ENCODE peak calls at places on chromosome 20, in seven cellular contexts. One of them, this sample, is unnamed.

GRCh38 chr20:40535816-40536215 is 153.2 kb downstream of the MAFB start:
- DNase-seq in heart left ventricle: no peak
- DNase-seq in body of pancreas: no peak
- DNase-seq in Peyer's patch: no peak
- DNase-seq in lower leg skin: no peak
- DNase-seq in NB4: peak
- DNase-seq in HCT116: no peak
- DNase-seq in this sample: no peak

GRCh38 chr20:53040678-53041674 is 68.8 kb downstream of the TSHZ2 start:
- DNase-seq in heart left ventricle: peak
- DNase-seq in body of pancreas: peak
- DNase-seq in Peyer's patch: no peak
- DNase-seq in lower leg skin: no peak
- DNase-seq in NB4: no peak
- DNase-seq in HCT116: no peak
- DNase-seq in this sample: no peak

GRCh38 chr20:2403291-2404052 is 22.8 kb downstream of the TGM6 start:
- DNase-seq in heart left ventricle: no peak
- DNase-seq in body of pancreas: no peak
- DNase-seq in Peyer's patch: no peak
- DNase-seq in lower leg skin: no peak
- DNase-seq in NB4: no peak
- DNase-seq in HCT116: no peak
- DNase-seq in this sample: no peak

GRCh38 chr20:51494241-51495110 is 48.0 kb downstream of the NFATC2 start:
- DNase-seq in heart left ventricle: no peak
- DNase-seq in body of pancreas: no peak
- DNase-seq in Peyer's patch: no peak
- DNase-seq in lower leg skin: no peak
- DNase-seq in NB4: peak
- DNase-seq in HCT116: no peak
- DNase-seq in this sample: no peak

GRCh38 chr20:2006452-2007381 is 12.9 kb upstream of the PDYN start:
- DNase-seq in heart left ventricle: no peak
- DNase-seq in body of pancreas: no peak
- DNase-seq in Peyer's patch: no peak
- DNase-seq in lower leg skin: no peak
- DNase-seq in NB4: peak
- DNase-seq in HCT116: peak
- DNase-seq in this sample: no peak

GRCh38 chr20:7695622-7696021 is 244.6 kb downstream of the HAO1 start:
- DNase-seq in heart left ventricle: no peak
- DNase-seq in body of pancreas: no peak
- DNase-seq in Peyer's patch: no peak
- DNase-seq in lower leg skin: no peak
- DNase-seq in NB4: no peak
- DNase-seq in HCT116: no peak
- DNase-seq in this sample: no peak

GRCh38 chr20:56826971-56827645 is 198.0 kb downstream of the TFAP2C start:
- DNase-seq in heart left ventricle: no peak
- DNase-seq in body of pancreas: no peak
- DNase-seq in Peyer's patch: no peak
- DNase-seq in lower leg skin: peak
- DNase-seq in NB4: peak
- DNase-seq in HCT116: no peak
- DNase-seq in this sample: no peak

GRCh38 chr20:9909167-9909566 is 70.3 kb upstream of the PAK5 start:
- DNase-seq in heart left ventricle: no peak
- DNase-seq in body of pancreas: no peak
- DNase-seq in Peyer's patch: no peak
- DNase-seq in lower leg skin: no peak
- DNase-seq in NB4: no peak
- DNase-seq in HCT116: no peak
- DNase-seq in this sample: no peak

GRCh38 chr20:5970381-5970780 is 19.9 kb downstream of the MCM8 start:
- DNase-seq in heart left ventricle: no peak
- DNase-seq in body of pancreas: peak
- DNase-seq in Peyer's patch: no peak
- DNase-seq in lower leg skin: no peak
- DNase-seq in NB4: no peak
- DNase-seq in HCT116: no peak
- DNase-seq in this sample: no peak

GRCh38 chr20:24971702-24972101 is 20.8 kb downstream of the APMAP start:
- DNase-seq in heart left ventricle: no peak
- DNase-seq in body of pancreas: no peak
- DNase-seq in Peyer's patch: no peak
- DNase-seq in lower leg skin: no peak
- DNase-seq in NB4: no peak
- DNase-seq in HCT116: no peak
- DNase-seq in this sample: no peak

GRCh38 chr20:34522969-34523871 is 7.0 kb downstream of the DYNLRB1 start:
- DNase-seq in heart left ventricle: no peak
- DNase-seq in body of pancreas: peak
- DNase-seq in Peyer's patch: peak
- DNase-seq in lower leg skin: peak
- DNase-seq in NB4: peak
- DNase-seq in HCT116: peak
- DNase-seq in this sample: no peak

GRCh38 chr20:47348539-47349142 is 7.9 kb downstream of the ZMYND8 start:
- DNase-seq in heart left ventricle: no peak
- DNase-seq in body of pancreas: no peak
- DNase-seq in Peyer's patch: no peak
- DNase-seq in lower leg skin: no peak
- DNase-seq in NB4: peak
- DNase-seq in HCT116: no peak
- DNase-seq in this sample: no peak

GRCh38 chr20:19835533-19836222 is 77.6 kb downstream of the RIN2 start:
- DNase-seq in heart left ventricle: peak
- DNase-seq in body of pancreas: no peak
- DNase-seq in Peyer's patch: no peak
- DNase-seq in lower leg skin: no peak
- DNase-seq in NB4: no peak
- DNase-seq in HCT116: no peak
- DNase-seq in this sample: no peak

GRCh38 chr20:62142252-62143117 is 709 bp downstream of the PSMA7 start:
- DNase-seq in heart left ventricle: no peak
- DNase-seq in body of pancreas: no peak
- DNase-seq in Peyer's patch: peak
- DNase-seq in lower leg skin: no peak
- DNase-seq in NB4: peak
- DNase-seq in HCT116: no peak
- DNase-seq in this sample: peak

GRCh38 chr20:20333866-20334265 is 34.0 kb upstream of the INSM1 start:
- DNase-seq in heart left ventricle: no peak
- DNase-seq in body of pancreas: no peak
- DNase-seq in Peyer's patch: no peak
- DNase-seq in lower leg skin: no peak
- DNase-seq in NB4: peak
- DNase-seq in HCT116: no peak
- DNase-seq in this sample: no peak

GRCh38 chr20:20466341-20466879 is 98.5 kb downstream of the INSM1 start:
- DNase-seq in heart left ventricle: no peak
- DNase-seq in body of pancreas: no peak
- DNase-seq in Peyer's patch: no peak
- DNase-seq in lower leg skin: no peak
- DNase-seq in NB4: peak
- DNase-seq in HCT116: no peak
- DNase-seq in this sample: no peak

GRCh38 chr20:38190936-38191371 is 25.9 kb upstream of the TGM2 start:
- DNase-seq in heart left ventricle: no peak
- DNase-seq in body of pancreas: no peak
- DNase-seq in Peyer's patch: no peak
- DNase-seq in lower leg skin: no peak
- DNase-seq in NB4: no peak
- DNase-seq in HCT116: no peak
- DNase-seq in this sample: no peak

GRCh38 chr20:25083773-25084615 is 2.1 kb upstream of the VSX1 start:
- DNase-seq in heart left ventricle: no peak
- DNase-seq in body of pancreas: peak
- DNase-seq in Peyer's patch: no peak
- DNase-seq in lower leg skin: no peak
- DNase-seq in NB4: no peak
- DNase-seq in HCT116: no peak
- DNase-seq in this sample: peak

GRCh38 chr20:20375862-20376261 is 8.0 kb downstream of the INSM1 start:
- DNase-seq in heart left ventricle: no peak
- DNase-seq in body of pancreas: no peak
- DNase-seq in Peyer's patch: no peak
- DNase-seq in lower leg skin: no peak
- DNase-seq in NB4: peak
- DNase-seq in HCT116: no peak
- DNase-seq in this sample: no peak

GRCh38 chr20:38674178-38675133 is 49.8 kb upstream of the SLC32A1 start:
- DNase-seq in heart left ventricle: peak
- DNase-seq in body of pancreas: peak
- DNase-seq in Peyer's patch: no peak
- DNase-seq in lower leg skin: no peak
- DNase-seq in NB4: no peak
- DNase-seq in HCT116: no peak
- DNase-seq in this sample: peak

DNA sequence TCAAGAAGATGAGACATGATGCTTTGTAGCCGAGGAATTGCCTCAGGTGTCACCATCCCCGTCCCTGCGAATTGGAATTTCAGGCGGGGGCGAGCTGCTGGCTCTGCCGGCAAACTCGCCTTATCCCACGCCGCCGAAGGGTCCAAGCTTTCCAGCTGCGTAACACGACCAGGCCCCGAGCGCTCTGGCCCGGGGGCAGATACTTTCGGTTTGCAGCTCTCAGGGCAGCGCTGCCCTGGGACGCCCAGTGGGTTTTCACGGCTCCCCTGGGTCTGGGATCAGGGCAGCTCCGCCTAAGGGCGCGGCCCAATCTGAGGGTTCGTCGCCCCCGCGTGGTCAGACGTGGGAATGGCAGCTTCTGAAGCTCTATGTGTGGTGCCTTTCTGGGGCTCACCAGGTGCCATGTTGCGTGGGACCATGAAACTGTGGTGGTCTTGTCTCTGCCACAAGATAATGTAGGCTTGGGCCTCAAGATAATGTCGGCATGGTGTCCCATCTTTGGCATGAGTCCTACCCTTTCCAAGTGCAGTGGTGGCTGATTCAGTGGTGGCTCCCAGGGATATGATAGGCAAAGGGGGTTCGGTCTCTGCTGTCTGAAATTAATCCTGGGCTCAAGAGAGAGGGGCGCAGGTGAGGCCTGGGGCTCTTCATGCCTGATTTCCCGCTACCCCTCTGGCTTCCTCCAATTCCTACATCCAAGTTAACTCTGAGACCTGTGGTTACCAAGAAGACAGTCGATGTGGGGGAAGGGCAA is 21.0 kb downstream of the PIGT start:
- DNase-seq in heart left ventricle: peak
- DNase-seq in body of pancreas: peak
- DNase-seq in Peyer's patch: peak
- DNase-seq in lower leg skin: peak
- DNase-seq in NB4: peak
- DNase-seq in HCT116: peak
- DNase-seq in this sample: peak
- TF ChIP-seq POLR2A in heart left ventricle: no peak
- TF ChIP-seq POLR2A in body of pancreas: peak
- TF ChIP-seq POLR2A in Peyer's patch: peak
- TF ChIP-seq POLR2A in lower leg skin: no peak
- TF ChIP-seq POLR2A in NB4: no peak
- TF ChIP-seq POLR2A in HCT116: no peak
- TF ChIP-seq POLR2A in this sample: peak

GRCh38 chr20:23350007-23350854 is at the start of gene NXT1:
- DNase-seq in heart left ventricle: peak
- DNase-seq in body of pancreas: peak
- DNase-seq in Peyer's patch: peak
- DNase-seq in lower leg skin: peak
- DNase-seq in NB4: peak
- DNase-seq in HCT116: peak
- DNase-seq in this sample: peak
- TF ChIP-seq POLR2A in heart left ventricle: peak
- TF ChIP-seq POLR2A in body of pancreas: peak
- TF ChIP-seq POLR2A in Peyer's patch: peak
- TF ChIP-seq POLR2A in lower leg skin: peak
- TF ChIP-seq POLR2A in NB4: peak
- TF ChIP-seq POLR2A in HCT116: peak
- TF ChIP-seq POLR2A in this sample: peak

DNA sequence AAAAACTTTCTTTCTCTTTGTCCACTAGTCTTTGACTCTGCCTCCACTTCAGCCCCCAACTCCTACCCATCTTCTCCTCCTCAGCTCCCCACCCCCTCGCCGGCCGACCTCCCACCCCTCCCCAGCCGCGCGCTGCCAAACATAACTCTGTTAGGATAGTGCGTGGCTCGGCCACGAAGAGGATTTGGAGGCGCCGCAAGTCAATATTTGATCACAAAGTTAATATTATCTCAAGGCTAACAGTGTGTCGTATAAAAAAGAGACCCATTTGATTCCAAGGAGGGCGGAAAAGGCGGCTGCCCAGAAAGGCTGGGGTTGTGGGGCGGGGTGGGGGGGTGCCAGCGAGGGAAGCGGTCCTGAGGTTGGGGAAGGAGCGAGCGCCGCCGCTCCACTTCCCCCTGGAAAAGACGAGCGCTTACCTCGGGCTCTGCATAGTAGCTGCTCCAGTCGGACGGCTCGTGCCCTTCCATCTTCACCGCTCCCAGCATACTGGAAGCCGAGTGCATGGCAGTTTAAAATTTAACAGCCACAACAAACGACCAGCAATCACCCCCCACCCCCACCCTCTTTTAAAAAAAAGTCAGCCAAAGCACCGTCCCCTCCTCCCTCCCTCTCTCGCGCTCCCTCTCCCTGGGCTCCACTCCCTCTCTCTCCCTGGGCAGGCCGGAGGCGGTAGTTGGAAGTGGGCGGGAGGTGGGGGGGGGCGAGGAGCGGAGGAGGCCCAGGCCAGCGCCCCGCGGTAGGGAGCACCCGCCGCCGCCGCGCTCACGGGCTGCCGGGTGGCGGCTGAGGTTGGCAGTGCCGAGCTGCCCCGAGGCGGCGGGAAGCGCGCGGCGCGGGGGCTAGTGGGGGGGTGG is at the start of gene FOXA2:
- DNase-seq in heart left ventricle: no peak
- DNase-seq in body of pancreas: peak
- DNase-seq in Peyer's patch: peak
- DNase-seq in lower leg skin: no peak
- DNase-seq in NB4: no peak
- DNase-seq in HCT116: no peak
- DNase-seq in this sample: no peak
- TF ChIP-seq POLR2A in heart left ventricle: no peak
- TF ChIP-seq POLR2A in body of pancreas: peak
- TF ChIP-seq POLR2A in Peyer's patch: no peak
- TF ChIP-seq POLR2A in lower leg skin: no peak
- TF ChIP-seq POLR2A in NB4: no peak
- TF ChIP-seq POLR2A in HCT116: no peak
- TF ChIP-seq POLR2A in this sample: no peak

GRCh38 chr20:46021361-46022359 is 7.4 kb upstream of the SLC12A5 start:
- DNase-seq in heart left ventricle: no peak
- DNase-seq in body of pancreas: peak
- DNase-seq in Peyer's patch: no peak
- DNase-seq in lower leg skin: no peak
- DNase-seq in NB4: peak
- DNase-seq in HCT116: no peak
- DNase-seq in this sample: peak
- TF ChIP-seq POLR2A in heart left ventricle: no peak
- TF ChIP-seq POLR2A in body of pancreas: no peak
- TF ChIP-seq POLR2A in Peyer's patch: no peak
- TF ChIP-seq POLR2A in lower leg skin: no peak
- TF ChIP-seq POLR2A in NB4: no peak
- TF ChIP-seq POLR2A in HCT116: no peak
- TF ChIP-seq POLR2A in this sample: no peak

This sample was measured in spleen.